ENCODE peak calls at places on chromosomes 4 and X, in six cellular contexts. S, L, I, R, J and V are unnamed samples.

GRCh38 chrX:119455264-119455663 is 13.0 kb upstream of the SLC25A5 start:
- DNase-seq in S (no peak), L (no peak), I (no peak), R (no peak), J (no peak), V (no peak)

GRCh38 chr4:118823471-118823870 is 12.5 kb downstream of the SEC24D start:
- DNase-seq in S (no peak), L (no peak), I (no peak), R (no peak), J (no peak), V (no peak)

GRCh38 chrX:69762340-69762739 is 146.4 kb downstream of the EDA start:
- DNase-seq in S (no peak), L (no peak), I (no peak), R (no peak), J (no peak), V (no peak)

GRCh38 chr4:67087897-67088296 is 457.4 kb downstream of the CENPC start:
- DNase-seq in S (no peak), L (no peak), I (no peak), R (no peak), J (no peak), V (no peak)

GRCh38 chr4:8768357-8768999 is 103.2 kb downstream of the HMX1 start:
- DNase-seq in S (no peak), L (peak), I (no peak), R (peak), J (no peak), V (no peak)

GRCh38 chrX:54085666-54086065 is 41.4 kb upstream of the PHF8 start:
- DNase-seq in S (no peak), L (no peak), I (no peak), R (no peak), J (no peak), V (no peak)

GRCh38 chr4:138428611-138429010 is 186.5 kb upstream of the SLC7A11 start:
- DNase-seq in S (no peak), L (no peak), I (no peak), R (no peak), J (no peak), V (no peak)

GRCh38 chrX:153200462-153200861 is 21.4 kb downstream of the MAGEA1 start:
- DNase-seq in S (no peak), L (no peak), I (no peak), R (no peak), J (no peak), V (no peak)

GRCh38 chr4:3374011-3374645 is 67.6 kb upstream of the HGFAC start:
- DNase-seq in S (no peak), L (no peak), I (no peak), R (no peak), J (peak), V (no peak)

GRCh38 chrX:154434394-154435168 is 2.4 kb upstream of the GDI1 start:
- DNase-seq in S (no peak), L (no peak), I (no peak), R (no peak), J (no peak), V (no peak)

GRCh38 chr4:48963042-48963679 is 22.9 kb upstream of the CWH43 start:
- DNase-seq in S (peak), L (peak), I (peak), R (no peak), J (no peak), V (peak)

GRCh38 chrX:13938766-13939530 is 90.7 kb downstream of the GEMIN8 start:
- DNase-seq in S (no peak), L (no peak), I (no peak), R (no peak), J (no peak), V (peak)

GRCh38 chr4:19214591-19214990 is 1037.1 kb upstream of the SLIT2 start:
- DNase-seq in S (no peak), L (no peak), I (no peak), R (no peak), J (no peak), V (no peak)

GRCh38 chrX:5113128-5113527 is 1115.5 kb downstream of the NLGN4X start:
- DNase-seq in S (no peak), L (no peak), I (no peak), R (no peak), J (no peak), V (peak)

GRCh38 chr4:26034849-26035248 is 120.8 kb downstream of the SMIM20 start:
- DNase-seq in S (no peak), L (no peak), I (no peak), R (no peak), J (no peak), V (no peak)

GRCh38 chr4:17165256-17165655 is 266.8 kb upstream of the LDB2 start:
- DNase-seq in S (no peak), L (no peak), I (no peak), R (no peak), J (no peak), V (no peak)

GRCh38 chrX:39854772-39855747 is 242.7 kb downstream of the BCOR start:
- DNase-seq in S (no peak), L (no peak), I (peak), R (no peak), J (no peak), V (no peak)

GRCh38 chrX:20354505-20354904 is 87.8 kb upstream of the RPS6KA3 start:
- DNase-seq in S (no peak), L (no peak), I (peak), R (no peak), J (no peak), V (no peak)

GRCh38 chrX:1392376-1393130 is 640 bp upstream of the SLC25A6 start:
- DNase-seq in S (no peak), L (no peak), I (no peak), R (peak), J (peak), V (peak)

GRCh38 chrX:40922307-40922706 is 162.9 kb upstream of the USP9X start:
- DNase-seq in S (no peak), L (no peak), I (no peak), R (no peak), J (no peak), V (peak)

GRCh38 chr4:153489856-153490558 is 23.8 kb downstream of the TMEM131L start:
- DNase-seq in S (no peak), L (no peak), I (no peak), R (no peak), J (no peak), V (no peak)